ENCODE peak calls at places on chromosomes 3 and 15, in nine cellular contexts. O is transverse colon, U is sigmoid colon, Y is HepG2, E is H1, K is upper lobe of left lung, Q is stomach, V is SK-N-SH, P is GM12878. C is an unnamed sample.

GRCh38 chr3:116912116-116912515 is 202.5 kb downstream of the TUSC7 start:
- DNase-seq in Y (no peak), E (no peak), U (no peak), P (no peak), K (no peak), O (no peak), V (no peak), Q (no peak), C (no peak)

GRCh38 chr15:41562784-41563198 is 3.8 kb downstream of the TYRO3 start:
- DNase-seq in E (no peak), V (no peak), Y (no peak), K (no peak), Q (no peak), U (no peak), P (no peak), O (no peak), C (no peak)

GRCh38 chr3:147699175-147699838 is 290.1 kb downstream of the ZIC1 start:
- DNase-seq in O (no peak), V (no peak), E (no peak), Y (no peak), U (no peak), P (no peak), Q (no peak), K (no peak), C (no peak)

GRCh38 chr15:31227954-31228542 is 98.6 kb upstream of the KLF13 start:
- DNase-seq in O (no peak), U (no peak), V (no peak), P (no peak), Y (no peak), Q (no peak), E (no peak), K (no peak), C (no peak)

GRCh38 chr3:197203714-197204146 is 94.7 kb downstream of the DLG1 start:
- DNase-seq in P (no peak), E (no peak), V (no peak), O (no peak), K (no peak), U (no peak), Y (no peak), Q (no peak), C (no peak)

GRCh38 chr15:48283361-48284157 is 47.7 kb upstream of the DUT start:
- DNase-seq in O (no peak), U (no peak), E (no peak), Q (no peak), V (no peak), K (no peak), P (no peak), Y (peak; percentile 33), C (no peak)

GRCh38 chr15:99202176-99202552 is 47.2 kb downstream of the TTC23 start:
- DNase-seq in P (no peak), U (no peak), Y (no peak), E (no peak), K (no peak), O (no peak), Q (no peak), V (no peak), C (no peak)

GRCh38 chr3:172164620-172165362 is 125.4 kb downstream of the FNDC3B start:
- DNase-seq in O (no peak), Q (no peak), Y (no peak), V (no peak), E (no peak), P (no peak), K (no peak), U (no peak), C (no peak)

GRCh38 chr15:31975446-31976229 is 54.7 kb upstream of the CHRNA7 start:
- DNase-seq in Q (no peak), O (peak; percentile 56), E (peak; percentile 59), K (peak; percentile 79), Y (no peak), U (no peak), P (no peak), V (peak; percentile 79), C (no peak)

GRCh38 chr15:39931615-39932014 is 2.3 kb upstream of the EIF2AK4 start:
- DNase-seq in E (no peak), P (no peak), Q (no peak), V (no peak), O (no peak), K (no peak), Y (no peak), U (no peak), C (no peak)

GRCh38 chr15:39936187-39936586 is 2.3 kb downstream of the EIF2AK4 start:
- DNase-seq in U (no peak), V (no peak), O (no peak), P (no peak), Y (no peak), Q (no peak), K (no peak), E (no peak), C (no peak)

GRCh38 chr15:39936681-39937080 is 2.8 kb downstream of the EIF2AK4 start:
- DNase-seq in O (no peak), E (no peak), Q (no peak), V (no peak), Y (no peak), P (no peak), K (no peak), U (no peak), C (no peak)

GRCh38 chr15:39935241-39935640 is 1.3 kb downstream of the EIF2AK4 start:
- DNase-seq in E (no peak), Y (no peak), O (no peak), P (no peak), Q (no peak), K (no peak), V (no peak), U (no peak), C (no peak)

DNA sequence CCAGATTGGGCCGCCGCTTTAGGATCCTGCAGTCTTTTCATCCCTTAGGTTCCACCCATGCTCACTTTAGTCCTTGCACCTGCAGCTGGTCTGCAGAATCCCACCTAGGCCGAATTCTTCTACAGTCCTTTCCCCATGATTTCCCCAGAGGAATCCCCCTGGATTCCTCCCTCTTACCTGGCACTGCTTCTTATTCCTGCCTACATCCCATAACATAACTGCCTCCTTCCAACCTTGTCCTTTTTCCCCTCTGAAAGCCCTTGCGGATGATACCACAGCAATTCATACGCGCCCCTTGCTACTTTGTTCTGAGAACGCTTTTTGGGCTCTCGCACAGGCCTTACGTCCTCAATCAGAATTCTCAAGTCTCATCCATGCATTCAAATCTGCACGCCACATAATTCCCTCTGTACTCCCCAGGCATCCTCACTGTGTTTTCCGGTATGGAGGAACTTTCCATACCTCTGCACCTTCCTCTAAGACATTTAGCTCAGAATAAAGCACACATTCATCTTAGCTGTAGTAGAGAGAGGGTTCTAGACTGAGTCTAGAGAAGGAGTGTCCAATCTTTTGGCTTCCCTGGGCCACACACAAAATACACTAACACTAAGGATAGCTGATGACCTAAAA is 615 bp downstream of the EIF2AK4 start:
- DNase-seq in V (peak; percentile 15), P (no peak), Y (peak; percentile 9), K (no peak), U (no peak), Q (no peak), O (no peak), E (no peak), C (no peak)
- TF ChIP-seq EP300 in V (no peak), P (no peak), Y (no peak), K (no peak), U (no peak), Q (no peak), O (no peak), E (no peak), C (no peak)

GRCh38 chr3:76383781-76384180 is 598.4 kb upstream of the ZNF717 start:
- DNase-seq in O (no peak), U (no peak), Q (no peak), V (peak; percentile 40), P (no peak), Y (no peak), K (no peak), E (no peak), C (no peak)
- TF ChIP-seq POLR2AphosphoS5 in O (no peak), U (no peak), Q (no peak), V (no peak), P (no peak), Y (no peak), K (no peak), E (no peak), C (no peak)

GRCh38 chr3:14466179-14466903 is 63.9 kb downstream of the SLC6A6 start:
- DNase-seq in K (no peak), O (no peak), Q (no peak), Y (no peak), U (no peak), P (no peak), E (no peak), V (no peak), C (no peak)
- H3K36me3 ChIP-seq in K (peaks cover 46% of the 10 kb centered on the region), O (no peaks in the 10 kb centered on the region), Q (peaks cover 36% of the 10 kb centered on the region), Y (peaks cover 51% of the 10 kb centered on the region), U (no peaks in the 10 kb centered on the region), P (peaks cover 6% of the 10 kb centered on the region), E (peaks cover 39% of the 10 kb centered on the region), V (peaks cover 24% of the 10 kb centered on the region), C (peaks cover 82% of the 10 kb centered on the region)

GRCh38 chr3:46942079-46942478 is 34.5 kb downstream of the CCDC12 start:
- DNase-seq in P (no peak), V (no peak), Y (no peak), E (no peak), O (peak; percentile 60), Q (no peak), U (no peak), K (no peak), C (peak; percentile 32)

GRCh38 chr3:46942481-46943236 is 33.9 kb downstream of the CCDC12 start:
- DNase-seq in P (no peak), V (no peak), E (no peak), Q (no peak), K (no peak), U (no peak), Y (no peak), O (peak; percentile 6), C (peak; percentile 47)

GRCh38 chr3:46944191-46944590 is 32.4 kb downstream of the CCDC12 start:
- DNase-seq in K (no peak), Y (peak; percentile 39), V (no peak), U (no peak), O (no peak), E (no peak), Q (no peak), P (no peak), C (no peak)

GRCh38 chr3:46946416-46946815 is 30.1 kb downstream of the CCDC12 start:
- DNase-seq in U (no peak), O (no peak), K (no peak), P (no peak), V (no peak), E (no peak), Y (no peak), Q (peak; percentile 68), C (no peak)

DNA sequence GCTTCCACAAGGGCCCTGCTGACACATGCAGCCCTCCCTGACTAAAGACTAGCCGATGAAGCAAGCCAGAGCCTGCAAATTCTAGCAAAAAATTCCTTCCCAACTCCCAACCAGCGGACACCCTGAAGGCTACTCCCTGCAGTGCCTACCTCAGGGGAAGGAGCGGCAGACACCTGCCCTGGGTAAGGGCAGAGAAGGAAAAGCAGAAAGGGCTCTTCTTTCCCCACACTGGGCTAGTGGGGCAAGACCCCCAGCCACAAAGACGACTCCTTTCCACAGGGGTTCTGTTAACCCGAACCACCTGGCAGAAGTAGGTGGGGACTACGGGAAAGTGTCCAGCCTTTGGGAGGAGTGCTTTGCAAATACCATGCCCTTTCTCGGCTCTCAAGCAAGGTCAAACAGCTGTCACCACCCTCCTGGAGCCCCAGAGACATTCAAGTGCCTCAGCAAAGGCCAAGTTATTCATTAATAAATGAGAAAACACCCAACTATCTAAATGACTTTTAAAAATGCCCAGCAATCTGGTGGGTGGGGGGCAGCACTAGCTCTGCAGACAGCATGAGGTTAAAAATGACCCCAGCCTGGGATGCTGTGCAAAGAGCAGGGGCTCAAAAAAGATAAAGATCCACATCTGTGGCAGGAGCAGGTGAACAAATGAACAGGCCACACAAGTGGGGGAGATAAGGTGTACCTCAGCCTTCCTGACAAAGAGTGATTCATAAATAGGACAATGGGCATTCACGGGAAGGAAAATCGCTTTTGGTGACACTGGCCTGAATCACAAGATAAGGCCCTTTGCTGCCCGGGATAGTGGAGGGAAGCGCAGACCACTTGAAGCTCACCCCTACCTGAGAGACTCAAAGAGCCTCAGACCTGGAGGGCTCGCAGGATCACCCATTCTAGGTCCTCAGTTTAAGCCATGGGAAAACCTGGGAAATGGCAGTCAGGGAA is 33.0 kb downstream of the CCDC12 start:
- DNase-seq in Y (peak; percentile 94), E (no peak), O (peak; percentile 69), V (no peak), U (no peak), K (no peak), P (no peak), Q (peak; percentile 80), C (no peak)
- TF ChIP-seq EP300 in Y (peak; percentile 72), E (no peak), O (no peak), V (no peak), U (no peak), K (no peak), P (no peak), Q (no peak), C (no peak)

C was measured in suprapubic skin.